ENCODE peak calls at places on chromosomes 13 and 19, in eight cellular contexts. Y, Z, F, P, W, C, R and M are unnamed samples.
A peak's percentile ranks its signal among the peaks of the same experiment; 100 is the strongest.

GRCh38 chr13:113962975-113963374 is 10.9 kb downstream of the C13orf46 start:
- DNase-seq in Y (no peak), Z (no peak), F (no peak), P (no peak), W (no peak), C (no peak), R (no peak), M (no peak)

GRCh38 chr13:59519776-59520175 is 644.0 kb downstream of the DIAPH3 start:
- DNase-seq in Y (no peak), Z (no peak), F (no peak), P (no peak), W (no peak), C (no peak), R (no peak), M (no peak)

GRCh38 chr19:36257512-36257876 is 42.6 kb downstream of the ZNF146 start:
- DNase-seq in Y (peak; percentile 81), Z (no peak), F (no peak), P (no peak), W (no peak), C (peak; percentile 85), R (no peak), M (no peak)

GRCh38 chr13:32116210-32116609 is 84.6 kb downstream of the FRY start:
- DNase-seq in Y (no peak), Z (no peak), F (no peak), P (no peak), W (no peak), C (no peak), R (no peak), M (peak; percentile 41)

GRCh38 chr19:36573948-36574726 is 1.0 kb upstream of the ZNF529 start:
- DNase-seq in Y (peak; percentile 43), Z (no peak), F (no peak), P (no peak), W (no peak), C (no peak), R (no peak), M (no peak)

GRCh38 chr19:13195678-13196077 is 45.5 kb downstream of the IER2 start:
- DNase-seq in Y (peak; percentile 91), Z (no peak), F (peak; percentile 36), P (no peak), W (no peak), C (no peak), R (peak; percentile 51), M (no peak)

GRCh38 chr19:17762505-17763229 is 11.4 kb downstream of the FCHO1 start:
- DNase-seq in Y (peak; percentile 98), Z (no peak), F (peak; percentile 86), P (no peak), W (no peak), C (peak; percentile 87), R (peak; percentile 90), M (no peak)

GRCh38 chr19:16899566-16900075 is 10.8 kb downstream of the F2RL3 start:
- DNase-seq in Y (peak; percentile 73), Z (peak; percentile 35), F (peak; percentile 58), P (no peak), W (peak; percentile 18), C (peak; percentile 53), R (peak; percentile 70), M (peak; percentile 59)

GRCh38 chr13:99985243-99985874 is 3.8 kb downstream of the ZIC2 start:
- DNase-seq in Y (peak; percentile 81), Z (no peak), F (no peak), P (no peak), W (no peak), C (no peak), R (no peak), M (no peak)

GRCh38 chr13:73754727-73755292 is 379.4 kb downstream of the KLF12 start:
- DNase-seq in Y (peak; percentile 81), Z (peak; percentile 40), F (peak; percentile 46), P (no peak), W (peak; percentile 22), C (peak; percentile 30), R (peak; percentile 12), M (no peak)

GRCh38 chr13:93418398-93418797 is 191.8 kb downstream of the GPC6 start:
- DNase-seq in Y (no peak), Z (no peak), F (no peak), P (no peak), W (no peak), C (no peak), R (no peak), M (no peak)

GRCh38 chr13:108494991-108495661 is 134.3 kb upstream of the MYO16 start:
- DNase-seq in Y (peak; percentile 41), Z (no peak), F (peak; percentile 5), P (no peak), W (no peak), C (peak; percentile 16), R (no peak), M (no peak)

GRCh38 chr13:24218977-24219376 is 58.5 kb downstream of the SPATA13 start:
- DNase-seq in Y (no peak), Z (no peak), F (no peak), P (no peak), W (no peak), C (no peak), R (no peak), M (no peak)

GRCh38 chr19:19540707-19541515 is 2.8 kb downstream of the CILP2 start:
- DNase-seq in Y (peak; percentile 99), Z (peak; percentile 93), F (peak; percentile 45), P (no peak), W (no peak), C (peak; percentile 97), R (peak; percentile 92), M (peak; percentile 49)

GRCh38 chr13:73103238-73103637 is 44.4 kb downstream of the KLF5 start:
- DNase-seq in Y (no peak), Z (no peak), F (no peak), P (no peak), W (no peak), C (no peak), R (no peak), M (no peak)

GRCh38 chr19:10290439-10290875 is 705 bp downstream of the ICAM5 start:
- DNase-seq in Y (peak; percentile 78), Z (no peak), F (no peak), P (no peak), W (no peak), C (no peak), R (no peak), M (no peak)

GRCh38 chr13:110448230-110448629 is 113.3 kb downstream of the RAB20 start:
- DNase-seq in Y (no peak), Z (peak; percentile 43), F (no peak), P (no peak), W (no peak), C (no peak), R (no peak), M (no peak)

GRCh38 chr19:4575978-4576933 is 16.8 kb upstream of the SEMA6B start:
- DNase-seq in Y (peak; percentile 75), Z (no peak), F (peak; percentile 72), P (no peak), W (no peak), C (peak; percentile 85), R (peak; percentile 81), M (no peak)

GRCh38 chr19:4409123-4409933 is 6.9 kb downstream of the CHAF1A start:
- DNase-seq in Y (peak; percentile 94), Z (no peak), F (no peak), P (no peak), W (no peak), C (no peak), R (no peak), M (no peak)

GRCh38 chr13:54356849-54357248 is 1328.2 kb downstream of the OLFM4 start:
- DNase-seq in Y (peak; percentile 77), Z (no peak), F (no peak), P (no peak), W (no peak), C (no peak), R (no peak), M (no peak)
- TF ChIP-seq REST in Y (no peak), Z (no peak), F (no peak), P (no peak), W (no peak), C (no peak), R (no peak), M (no peak)

DNA sequence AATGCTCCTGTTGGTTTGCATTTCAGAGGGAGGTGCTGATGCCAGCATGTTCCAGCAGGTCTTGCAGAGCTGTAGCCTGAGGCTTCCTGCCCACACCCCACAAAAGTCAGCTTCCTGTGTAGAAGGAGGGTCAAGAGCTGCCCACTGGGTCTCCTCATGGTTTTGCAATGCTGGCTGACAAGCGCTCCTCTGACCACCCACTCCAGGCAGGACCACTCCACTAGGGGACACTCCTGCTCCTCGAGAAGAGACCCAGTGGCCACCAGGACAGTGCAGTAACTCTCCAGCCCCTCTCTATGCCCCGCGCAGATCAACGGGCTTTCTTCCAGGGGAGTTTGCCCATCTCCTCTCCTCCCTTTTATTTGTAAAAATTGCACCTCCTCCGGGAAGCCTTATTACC is 72.9 kb upstream of the UQCRFS1 start:
- DNase-seq in Y (peak; percentile 66), Z (no peak), F (peak; percentile 32), P (no peak), W (no peak), C (peak; percentile 42), R (peak; percentile 35), M (peak; percentile 28)
- TF ChIP-seq CTCF in Y (peak; percentile 60), Z (peak; percentile 48), F (peak; percentile 20), P (no peak), W (no peak), C (peak; percentile 10), R (peak; percentile 42), M (no peak)

DNA sequence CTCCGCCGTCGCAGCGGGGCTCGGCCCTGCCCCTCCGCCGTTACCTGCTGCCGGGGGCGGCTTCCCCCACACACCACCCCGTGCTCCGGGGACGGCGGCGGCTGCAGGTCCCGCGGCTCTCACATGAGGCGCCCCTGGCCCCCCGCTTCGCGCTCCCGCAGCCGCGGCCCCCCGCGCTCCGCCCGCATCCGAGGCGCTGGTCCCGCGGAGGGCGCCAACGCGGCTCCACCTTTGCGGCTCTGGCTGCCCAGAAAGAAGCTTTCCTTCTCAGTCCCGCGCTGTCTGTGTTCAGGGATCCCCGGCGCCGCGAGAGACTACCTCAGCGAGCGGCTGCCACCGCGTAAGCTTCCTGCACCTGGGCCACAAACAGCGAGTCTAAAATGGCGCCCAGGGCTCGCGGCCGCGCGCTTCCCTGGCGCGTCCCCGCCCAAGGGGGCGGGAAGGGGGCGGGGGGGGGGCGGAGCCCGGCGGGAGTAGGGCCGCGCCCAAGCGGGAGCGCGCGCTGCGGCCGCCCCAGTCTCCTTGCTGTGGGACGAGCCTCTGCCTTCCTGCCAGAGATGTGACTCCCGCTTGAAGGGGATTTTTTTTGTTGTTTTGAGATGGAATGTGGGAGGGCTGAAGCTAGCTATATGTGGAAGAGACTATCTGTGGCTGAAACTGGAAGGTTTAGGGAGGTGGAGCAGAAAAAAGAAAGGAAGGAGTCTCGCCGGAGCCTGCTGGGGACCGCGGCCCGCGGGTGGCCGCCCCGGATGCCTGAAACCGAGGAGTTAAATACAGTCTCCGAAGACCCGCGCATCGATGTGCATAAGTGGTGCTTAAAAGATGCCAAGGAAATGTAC is at the start of gene FBXL3:
- DNase-seq in Y (peak; percentile 84), Z (peak; percentile 46), F (peak; percentile 70), P (peak; percentile 35), W (no peak), C (peak; percentile 97), R (peak; percentile 86), M (peak; percentile 83)
- TF ChIP-seq REST in Y (no peak), Z (no peak), F (no peak), P (no peak), W (no peak), C (no peak), R (no peak), M (peak; percentile 41)

GRCh38 chr19:33219261-33219812 is 6.3 kb downstream of the SLC7A10 start:
- DNase-seq in Y (peak; percentile 62), Z (no peak), F (no peak), P (no peak), W (no peak), C (no peak), R (no peak), M (no peak)
- TF ChIP-seq CTCF in Y (peak; percentile 50), Z (peak; percentile 47), F (peak; percentile 50), P (peak; percentile 22), W (peak; percentile 79), C (peak; percentile 22), R (peak; percentile 45), M (no peak)

GRCh38 chr13:79935121-79935520 is 405.8 kb downstream of the SPRY2 start:
- DNase-seq in Y (no peak), Z (no peak), F (no peak), P (no peak), W (no peak), C (no peak), R (no peak), M (no peak)
- TF ChIP-seq REST in Y (no peak), Z (no peak), F (no peak), P (no peak), W (no peak), C (no peak), R (no peak), M (no peak)